ENCODE peak calls at places on chromosomes 6 and 20, in seven cellular contexts. One of them, this sample, is unnamed.

GRCh38 chr6:46042355-46042999 is 26.8 kb upstream of the CLIC5 start:
- DNase-seq in PC-3: peak
- DNase-seq in CD8-positive, alpha-beta T cell: no peak
- DNase-seq in sigmoid colon: no peak
- DNase-seq in epithelial cell of esophagus: peak
- DNase-seq in astrocyte of the cerebellum: no peak
- DNase-seq in neural progenitor cell: peak
- DNase-seq in this sample: no peak

GRCh38 chr6:133368664-133369063 is 127.5 kb downstream of the EYA4 start:
- DNase-seq in PC-3: peak
- DNase-seq in CD8-positive, alpha-beta T cell: no peak
- DNase-seq in sigmoid colon: no peak
- DNase-seq in epithelial cell of esophagus: peak
- DNase-seq in astrocyte of the cerebellum: no peak
- DNase-seq in neural progenitor cell: peak
- DNase-seq in this sample: no peak

GRCh38 chr6:87925373-87926060 is 122.1 kb upstream of the SPACA1 start:
- DNase-seq in PC-3: no peak
- DNase-seq in CD8-positive, alpha-beta T cell: no peak
- DNase-seq in sigmoid colon: no peak
- DNase-seq in epithelial cell of esophagus: no peak
- DNase-seq in astrocyte of the cerebellum: no peak
- DNase-seq in neural progenitor cell: no peak
- DNase-seq in this sample: no peak

GRCh38 chr6:29764422-29765196 is 41.4 kb downstream of the HLA-F start:
- DNase-seq in PC-3: peak
- DNase-seq in CD8-positive, alpha-beta T cell: no peak
- DNase-seq in sigmoid colon: no peak
- DNase-seq in epithelial cell of esophagus: peak
- DNase-seq in astrocyte of the cerebellum: no peak
- DNase-seq in neural progenitor cell: no peak
- DNase-seq in this sample: no peak

GRCh38 chr6:397604-398003 is 6.1 kb downstream of the IRF4 start:
- DNase-seq in PC-3: no peak
- DNase-seq in CD8-positive, alpha-beta T cell: no peak
- DNase-seq in sigmoid colon: no peak
- DNase-seq in epithelial cell of esophagus: no peak
- DNase-seq in astrocyte of the cerebellum: no peak
- DNase-seq in neural progenitor cell: no peak
- DNase-seq in this sample: no peak

GRCh38 chr6:31308050-31308844 is 36.4 kb upstream of the HLA-C start:
- DNase-seq in PC-3: no peak
- DNase-seq in CD8-positive, alpha-beta T cell: peak
- DNase-seq in sigmoid colon: peak
- DNase-seq in epithelial cell of esophagus: peak
- DNase-seq in astrocyte of the cerebellum: no peak
- DNase-seq in neural progenitor cell: peak
- DNase-seq in this sample: no peak

GRCh38 chr6:12718025-12718424 is 1.5 kb downstream of the PHACTR1 start:
- DNase-seq in PC-3: peak
- DNase-seq in CD8-positive, alpha-beta T cell: no peak
- DNase-seq in sigmoid colon: no peak
- DNase-seq in epithelial cell of esophagus: peak
- DNase-seq in astrocyte of the cerebellum: no peak
- DNase-seq in neural progenitor cell: no peak
- DNase-seq in this sample: peak

GRCh38 chr6:56999049-56999448 is 44.1 kb downstream of the BEND6 start:
- DNase-seq in PC-3: no peak
- DNase-seq in CD8-positive, alpha-beta T cell: no peak
- DNase-seq in sigmoid colon: no peak
- DNase-seq in epithelial cell of esophagus: peak
- DNase-seq in astrocyte of the cerebellum: no peak
- DNase-seq in neural progenitor cell: no peak
- DNase-seq in this sample: no peak

GRCh38 chr6:149917679-149918078 is 5.2 kb downstream of the RAET1G start:
- DNase-seq in PC-3: no peak
- DNase-seq in CD8-positive, alpha-beta T cell: no peak
- DNase-seq in sigmoid colon: no peak
- DNase-seq in epithelial cell of esophagus: peak
- DNase-seq in astrocyte of the cerebellum: no peak
- DNase-seq in neural progenitor cell: no peak
- DNase-seq in this sample: no peak

GRCh38 chr6:51841656-51842055 is 245.8 kb downstream of the PKHD1 start:
- DNase-seq in PC-3: no peak
- DNase-seq in CD8-positive, alpha-beta T cell: no peak
- DNase-seq in sigmoid colon: no peak
- DNase-seq in epithelial cell of esophagus: no peak
- DNase-seq in astrocyte of the cerebellum: no peak
- DNase-seq in neural progenitor cell: peak
- DNase-seq in this sample: no peak

GRCh38 chr6:90648873-90649272 is 62.0 kb upstream of the MAP3K7 start:
- DNase-seq in PC-3: no peak
- DNase-seq in CD8-positive, alpha-beta T cell: no peak
- DNase-seq in sigmoid colon: no peak
- DNase-seq in epithelial cell of esophagus: no peak
- DNase-seq in astrocyte of the cerebellum: no peak
- DNase-seq in neural progenitor cell: no peak
- DNase-seq in this sample: no peak
- TF ChIP-seq CTCF in PC-3: no peak
- TF ChIP-seq CTCF in CD8-positive, alpha-beta T cell: no peak
- TF ChIP-seq CTCF in sigmoid colon: no peak
- TF ChIP-seq CTCF in epithelial cell of esophagus: no peak
- TF ChIP-seq CTCF in astrocyte of the cerebellum: no peak
- TF ChIP-seq CTCF in neural progenitor cell: no peak
- TF ChIP-seq CTCF in this sample: no peak

GRCh38 chr6:166415306-166415705 is 32.6 kb upstream of the MPC1 start:
- DNase-seq in PC-3: no peak
- DNase-seq in CD8-positive, alpha-beta T cell: no peak
- DNase-seq in sigmoid colon: no peak
- DNase-seq in epithelial cell of esophagus: no peak
- DNase-seq in astrocyte of the cerebellum: no peak
- DNase-seq in neural progenitor cell: no peak
- DNase-seq in this sample: no peak
- H3K4me3 ChIP-seq in PC-3: no peak
- H3K4me3 ChIP-seq in CD8-positive, alpha-beta T cell: peak
- H3K4me3 ChIP-seq in sigmoid colon: no peak
- H3K4me3 ChIP-seq in epithelial cell of esophagus: no peak
- H3K4me3 ChIP-seq in astrocyte of the cerebellum: no peak
- H3K4me3 ChIP-seq in neural progenitor cell: no peak
- H3K4me3 ChIP-seq in this sample: no peak

GRCh38 chr20:62027116-62027515 is 38.6 kb downstream of the TAF4 start:
- DNase-seq in PC-3: no peak
- DNase-seq in CD8-positive, alpha-beta T cell: no peak
- DNase-seq in sigmoid colon: no peak
- DNase-seq in epithelial cell of esophagus: no peak
- DNase-seq in astrocyte of the cerebellum: no peak
- DNase-seq in neural progenitor cell: no peak
- DNase-seq in this sample: no peak

GRCh38 chr20:62027698-62028321 is 37.9 kb downstream of the TAF4 start:
- DNase-seq in PC-3: no peak
- DNase-seq in CD8-positive, alpha-beta T cell: no peak
- DNase-seq in sigmoid colon: no peak
- DNase-seq in epithelial cell of esophagus: no peak
- DNase-seq in astrocyte of the cerebellum: no peak
- DNase-seq in neural progenitor cell: peak
- DNase-seq in this sample: no peak

GRCh38 chr20:62026564-62026856 is 39.2 kb downstream of the TAF4 start:
- DNase-seq in PC-3: no peak
- DNase-seq in CD8-positive, alpha-beta T cell: no peak
- DNase-seq in sigmoid colon: no peak
- DNase-seq in epithelial cell of esophagus: no peak
- DNase-seq in astrocyte of the cerebellum: no peak
- DNase-seq in neural progenitor cell: no peak
- DNase-seq in this sample: no peak

GRCh38 chr20:62025394-62025793 is 40.3 kb downstream of the TAF4 start:
- DNase-seq in PC-3: no peak
- DNase-seq in CD8-positive, alpha-beta T cell: no peak
- DNase-seq in sigmoid colon: no peak
- DNase-seq in epithelial cell of esophagus: no peak
- DNase-seq in astrocyte of the cerebellum: no peak
- DNase-seq in neural progenitor cell: no peak
- DNase-seq in this sample: no peak

DNA sequence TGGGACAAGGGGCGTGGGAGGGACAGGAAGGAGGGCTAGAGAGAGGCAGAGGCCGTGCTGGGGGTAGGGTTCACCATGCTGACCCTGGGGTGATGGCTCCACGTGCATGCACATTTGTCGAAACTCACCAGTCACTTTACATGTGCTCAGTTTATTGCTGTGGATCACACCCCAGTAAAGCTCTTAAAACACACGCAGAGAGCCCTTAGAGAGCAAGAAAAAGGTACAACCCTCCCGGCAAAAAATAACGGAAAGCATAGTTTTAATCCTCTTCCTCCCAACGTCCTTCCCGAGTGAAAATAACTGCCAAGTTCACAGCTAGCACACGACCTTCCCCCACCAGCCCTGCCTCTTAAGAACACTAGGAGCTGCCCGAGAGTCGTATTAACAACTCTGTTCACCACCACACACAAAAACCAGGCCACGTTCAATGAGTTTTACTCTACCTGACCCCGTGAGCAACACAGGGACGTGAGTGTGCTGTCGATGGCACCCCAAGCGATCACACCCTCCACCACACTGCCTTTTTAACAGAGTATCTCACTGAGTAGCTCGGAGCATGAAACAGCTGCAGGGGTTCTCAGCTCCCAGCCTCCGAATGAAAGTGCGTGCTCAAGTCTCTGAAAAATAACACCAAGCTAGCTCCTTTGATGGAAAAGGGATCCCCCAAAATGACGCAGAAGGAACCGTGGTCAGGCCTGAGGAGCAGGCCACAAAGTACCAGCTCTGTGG is 39.7 kb downstream of the TAF4 start:
- DNase-seq in PC-3: no peak
- DNase-seq in CD8-positive, alpha-beta T cell: no peak
- DNase-seq in sigmoid colon: no peak
- DNase-seq in epithelial cell of esophagus: no peak
- DNase-seq in astrocyte of the cerebellum: peak
- DNase-seq in neural progenitor cell: no peak
- DNase-seq in this sample: peak
- TF ChIP-seq CTCF in PC-3: no peak
- TF ChIP-seq CTCF in CD8-positive, alpha-beta T cell: peak
- TF ChIP-seq CTCF in sigmoid colon: peak
- TF ChIP-seq CTCF in epithelial cell of esophagus: peak
- TF ChIP-seq CTCF in astrocyte of the cerebellum: peak
- TF ChIP-seq CTCF in neural progenitor cell: no peak
- TF ChIP-seq CTCF in this sample: peak

DNA sequence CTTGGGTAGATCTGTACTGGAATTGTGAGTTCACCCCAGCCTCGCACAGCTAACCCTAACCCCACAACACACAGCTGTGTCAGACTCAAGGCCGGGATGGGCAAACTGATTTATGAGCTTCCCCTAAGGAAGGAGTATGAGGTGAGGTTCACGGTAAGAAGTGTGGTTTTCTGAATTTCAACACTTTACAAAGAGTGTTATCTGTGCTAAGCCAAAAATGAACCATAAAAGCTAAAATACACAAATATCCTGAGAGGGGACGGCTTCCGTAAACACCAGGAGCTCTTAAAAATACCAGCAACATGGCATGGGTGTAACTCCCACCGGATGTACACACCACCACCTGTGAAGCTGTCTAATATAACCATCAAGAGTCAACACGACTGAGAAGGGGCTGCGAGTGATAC is 101.2 kb downstream of the ATP9A start:
- DNase-seq in PC-3: peak
- DNase-seq in CD8-positive, alpha-beta T cell: no peak
- DNase-seq in sigmoid colon: no peak
- DNase-seq in epithelial cell of esophagus: no peak
- DNase-seq in astrocyte of the cerebellum: no peak
- DNase-seq in neural progenitor cell: no peak
- DNase-seq in this sample: no peak
- H3K4me3 ChIP-seq in PC-3: no peak
- H3K4me3 ChIP-seq in CD8-positive, alpha-beta T cell: no peak
- H3K4me3 ChIP-seq in sigmoid colon: no peak
- H3K4me3 ChIP-seq in epithelial cell of esophagus: no peak
- H3K4me3 ChIP-seq in astrocyte of the cerebellum: no peak
- H3K4me3 ChIP-seq in neural progenitor cell: no peak
- H3K4me3 ChIP-seq in this sample: no peak

GRCh38 chr6:75449625-75450206 is 43.9 kb downstream of the FILIP1 start:
- DNase-seq in PC-3: peak
- DNase-seq in CD8-positive, alpha-beta T cell: no peak
- DNase-seq in sigmoid colon: no peak
- DNase-seq in epithelial cell of esophagus: peak
- DNase-seq in astrocyte of the cerebellum: no peak
- DNase-seq in neural progenitor cell: no peak
- DNase-seq in this sample: no peak
- TF ChIP-seq CTCF in PC-3: no peak
- TF ChIP-seq CTCF in CD8-positive, alpha-beta T cell: no peak
- TF ChIP-seq CTCF in sigmoid colon: no peak
- TF ChIP-seq CTCF in epithelial cell of esophagus: no peak
- TF ChIP-seq CTCF in astrocyte of the cerebellum: no peak
- TF ChIP-seq CTCF in neural progenitor cell: no peak
- TF ChIP-seq CTCF in this sample: no peak

GRCh38 chr6:137427670-137428290 is 66.4 kb downstream of the OLIG3 start:
- DNase-seq in PC-3: no peak
- DNase-seq in CD8-positive, alpha-beta T cell: no peak
- DNase-seq in sigmoid colon: no peak
- DNase-seq in epithelial cell of esophagus: no peak
- DNase-seq in astrocyte of the cerebellum: no peak
- DNase-seq in neural progenitor cell: no peak
- DNase-seq in this sample: no peak

GRCh38 chr6:137424243-137424642 is 70.0 kb downstream of the OLIG3 start:
- DNase-seq in PC-3: no peak
- DNase-seq in CD8-positive, alpha-beta T cell: no peak
- DNase-seq in sigmoid colon: no peak
- DNase-seq in epithelial cell of esophagus: no peak
- DNase-seq in astrocyte of the cerebellum: no peak
- DNase-seq in neural progenitor cell: no peak
- DNase-seq in this sample: no peak

GRCh38 chr6:137426007-137426689 is 68.0 kb downstream of the OLIG3 start:
- DNase-seq in PC-3: no peak
- DNase-seq in CD8-positive, alpha-beta T cell: no peak
- DNase-seq in sigmoid colon: no peak
- DNase-seq in epithelial cell of esophagus: no peak
- DNase-seq in astrocyte of the cerebellum: no peak
- DNase-seq in neural progenitor cell: no peak
- DNase-seq in this sample: no peak

GRCh38 chr6:137423444-137424168 is 70.6 kb downstream of the OLIG3 start:
- DNase-seq in PC-3: no peak
- DNase-seq in CD8-positive, alpha-beta T cell: no peak
- DNase-seq in sigmoid colon: no peak
- DNase-seq in epithelial cell of esophagus: no peak
- DNase-seq in astrocyte of the cerebellum: no peak
- DNase-seq in neural progenitor cell: no peak
- DNase-seq in this sample: no peak
- H3K4me3 ChIP-seq in PC-3: no peak
- H3K4me3 ChIP-seq in CD8-positive, alpha-beta T cell: no peak
- H3K4me3 ChIP-seq in sigmoid colon: no peak
- H3K4me3 ChIP-seq in epithelial cell of esophagus: no peak
- H3K4me3 ChIP-seq in astrocyte of the cerebellum: no peak
- H3K4me3 ChIP-seq in neural progenitor cell: no peak
- H3K4me3 ChIP-seq in this sample: no peak

This sample was measured in epithelial cell of proximal tubule.